ENCODE peak calls at places on chromosomes 1 and 21, in five cellular contexts. Z is tibial artery, O is A549, W is BJ, L is lower lobe of right lung. P is an unnamed sample.

GRCh38 chr1:229266832-229267500 is 3.9 kb upstream of the RAB4A start:
- DNase-seq in W (no peak), L (no peak), O (no peak), Z (no peak), P (no peak)

GRCh38 chr1:87399264-87399663 is 70.6 kb downstream of the LMO4 start:
- DNase-seq in Z (no peak), O (no peak), W (no peak), L (no peak), P (no peak)

GRCh38 chr1:22208973-22209378 is 66.1 kb upstream of the WNT4 start:
- DNase-seq in L (no peak), O (no peak), Z (no peak), W (no peak), P (no peak)

GRCh38 chr1:47508900-47509488 is 71.2 kb downstream of the FOXD2 start:
- DNase-seq in W (no peak), L (no peak), Z (no peak), O (no peak), P (no peak)

GRCh38 chr1:204292733-204293132 is 67.0 kb downstream of the PLEKHA6 start:
- DNase-seq in L (no peak), Z (no peak), O (no peak), W (no peak), P (no peak)

GRCh38 chr1:39491146-39491921 is at the start of gene BMP8A:
- DNase-seq in Z (peak; percentile 74), O (peak; percentile 56), L (peak; percentile 71), W (no peak), P (no peak)

GRCh38 chr1:153805042-153805745 is 30.0 kb downstream of the SLC27A3 start:
- DNase-seq in W (peak; percentile 41), O (peak; percentile 62), Z (peak; percentile 75), L (peak; percentile 67), P (peak; percentile 54)

GRCh38 chr21:46171996-46172862 is 12.0 kb downstream of the SPATC1L start:
- DNase-seq in L (no peak), O (no peak), W (no peak), Z (peak; percentile 53), P (no peak)

GRCh38 chr1:54610048-54610447 is 13.3 kb downstream of the FAM151A start:
- DNase-seq in Z (no peak), L (no peak), O (no peak), W (no peak), P (no peak)

GRCh38 chr1:93000751-93001175 is 39.5 kb upstream of the DIPK1A start:
- DNase-seq in L (no peak), Z (no peak), O (no peak), W (no peak), P (no peak)

GRCh38 chr21:34498623-34499022 is 13.4 kb downstream of the KCNE1 start:
- DNase-seq in L (no peak), O (no peak), Z (no peak), W (no peak), P (no peak)

GRCh38 chr1:230231739-230232075 is 164.7 kb downstream of the GALNT2 start:
- DNase-seq in Z (peak; percentile 90), L (peak; percentile 91), W (no peak), O (no peak), P (no peak)

GRCh38 chr1:198679535-198680173 is 40.8 kb downstream of the PTPRC start:
- DNase-seq in L (peak; percentile 44), Z (no peak), O (no peak), W (no peak), P (no peak)

GRCh38 chr1:941588-942383 is 17.3 kb downstream of the NOC2L start:
- DNase-seq in Z (peak; percentile 89), W (no peak), O (peak; percentile 90), L (peak; percentile 64), P (no peak)

GRCh38 chr21:42837421-42838211 is 41.7 kb downstream of the WDR4 start:
- DNase-seq in L (no peak), O (no peak), Z (no peak), W (no peak), P (no peak)

GRCh38 chr1:171644805-171645483 is 7.5 kb downstream of the MYOC start:
- DNase-seq in L (peak; percentile 64), O (peak; percentile 91), W (peak; percentile 55), Z (peak; percentile 91), P (peak; percentile 89)

GRCh38 chr1:114310771-114311251 is 157.1 kb upstream of the SYT6 start:
- DNase-seq in W (no peak), Z (no peak), L (no peak), O (no peak), P (no peak)

GRCh38 chr1:221435510-221435909 is 306.4 kb downstream of the DUSP10 start:
- DNase-seq in L (no peak), Z (no peak), O (peak; percentile 66), W (no peak), P (no peak)

GRCh38 chr21:41210405-41211040 is 42.6 kb downstream of the BACE2 start:
- DNase-seq in O (no peak), W (no peak), Z (no peak), L (no peak), P (no peak)

GRCh38 chr21:29231781-29232548 is 66.8 kb upstream of the BACH1 start:
- DNase-seq in L (no peak), W (no peak), Z (no peak), O (no peak), P (no peak)

GRCh38 chr1:10762875-10763274 is 33.6 kb downstream of the CASZ1 start:
- DNase-seq in W (no peak), O (no peak), Z (no peak), L (no peak), P (no peak)

GRCh38 chr1:239717097-239718051 is 331.0 kb downstream of the CHRM3 start:
- DNase-seq in W (no peak), L (no peak), Z (no peak), O (peak; percentile 8), P (no peak)

GRCh38 chr1:91791691-91792392 is 94.1 kb downstream of the TGFBR3 start:
- DNase-seq in O (no peak), W (no peak), L (no peak), Z (no peak), P (no peak)

GRCh38 chr1:1079408-1080121 is 5.5 kb upstream of the RNF223 start:
- DNase-seq in L (peak; percentile 85), W (peak; percentile 77), O (peak; percentile 92), Z (peak; percentile 78), P (peak; percentile 61)

GRCh38 chr1:160375788-160376524 is 9.1 kb downstream of the NHLH1 start:
- DNase-seq in Z (no peak), O (no peak), L (no peak), W (no peak), P (no peak)

GRCh38 chr1:12600880-12601633 is 17.0 kb downstream of the DHRS3 start:
- DNase-seq in W (no peak), L (no peak), Z (peak; percentile 79), O (peak; percentile 75), P (no peak)

GRCh38 chr1:2258996-2259395 is 30.9 kb downstream of the SKI start:
- DNase-seq in W (no peak), O (no peak), L (no peak), Z (no peak), P (no peak)

GRCh38 chr1:89553195-89553584 is 28.6 kb downstream of the LRRC8B start:
- DNase-seq in O (no peak), Z (no peak), L (no peak), W (no peak), P (no peak)

GRCh38 chr1:152768847-152769533 is 6.0 kb upstream of the LCE1F start:
- DNase-seq in O (no peak), Z (no peak), L (no peak), W (no peak), P (no peak)

GRCh38 chr1:17630048-17630830 is 90.7 kb downstream of the ARHGEF10L start:
- DNase-seq in Z (peak; percentile 96), L (peak; percentile 81), O (no peak), W (no peak), P (no peak)

DNA sequence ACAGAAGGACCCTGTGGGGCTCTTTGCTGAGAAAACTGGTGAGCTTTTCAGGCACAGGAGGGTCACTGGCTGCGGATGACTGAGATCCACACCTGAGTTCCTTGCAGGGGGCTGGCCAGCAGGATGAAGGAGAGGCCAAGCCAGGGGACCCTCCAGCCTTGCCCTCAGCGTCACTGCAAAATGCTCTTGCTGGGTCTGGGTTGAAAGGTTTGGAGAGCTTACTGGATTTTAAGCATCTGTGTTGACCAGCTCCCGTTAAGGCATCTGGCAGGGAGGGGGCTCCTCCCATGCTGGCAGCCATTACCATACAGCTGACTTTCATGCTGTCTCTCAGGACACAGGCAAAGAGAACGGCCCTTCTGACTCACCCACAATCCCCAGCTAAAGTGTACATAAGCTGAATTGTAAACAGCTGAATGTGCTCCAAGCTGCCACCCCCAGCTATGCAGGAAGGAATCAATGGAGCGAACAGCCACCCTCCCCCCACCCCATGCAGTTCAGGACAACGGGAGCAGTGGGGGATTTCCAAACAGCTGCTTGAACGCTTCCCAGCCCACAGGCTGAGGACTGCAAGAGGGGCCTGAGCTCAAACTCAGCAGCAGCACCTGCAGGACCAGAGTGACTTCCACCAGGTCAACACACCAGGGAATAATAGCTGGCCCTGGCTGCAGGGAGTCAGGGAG is 21.3 kb upstream of the A3GALT2 start:
- DNase-seq in O (peak; percentile 89), L (no peak), W (peak; percentile 88), Z (peak; percentile 93), P (peak; percentile 96)
- H3K4me3 ChIP-seq in O (peak overlapping the region; percentile 30), L (peak overlapping the region; percentile 27), W (no peak overlapping the region), Z (peak overlapping the region; percentile 46), P (peak overlapping the region; percentile 18)

GRCh38 chr1:42953182-42954180 is 5.2 kb downstream of the SLC2A1 start:
- DNase-seq in W (no peak), L (no peak), O (peak; percentile 2), Z (no peak), P (no peak)
- TF ChIP-seq CTCF in W (no peak), L (no peak), O (no peak), Z (no peak), P (no peak)

GRCh38 chr1:13770769-13771168 is 70.8 kb downstream of the PRDM2 start:
- DNase-seq in W (no peak), Z (no peak), L (no peak), O (no peak), P (no peak)

GRCh38 chr1:13772271-13772670 is 72.3 kb downstream of the PRDM2 start:
- DNase-seq in O (no peak), W (no peak), L (no peak), Z (no peak), P (no peak)

GRCh38 chr1:13769830-13770229 is 69.8 kb downstream of the PRDM2 start:
- DNase-seq in W (no peak), Z (no peak), O (no peak), L (no peak), P (no peak)

GRCh38 chr1:13774121-13774520 is 74.1 kb downstream of the PRDM2 start:
- DNase-seq in L (no peak), Z (no peak), O (no peak), W (no peak), P (no peak)

GRCh38 chr1:13771745-13772144 is 71.8 kb downstream of the PRDM2 start:
- DNase-seq in O (no peak), Z (no peak), L (no peak), W (no peak), P (no peak)
- H3K4me3 ChIP-seq in O (no peak overlapping the region), Z (no peak overlapping the region), L (no peak overlapping the region), W (no peak overlapping the region), P (no peak overlapping the region)

GRCh38 chr1:209895709-209896108 is 42.3 kb upstream of the SYT14 start:
- DNase-seq in L (no peak), O (no peak), Z (no peak), W (no peak), P (no peak)

GRCh38 chr1:209896346-209896745 is 41.7 kb upstream of the SYT14 start:
- DNase-seq in L (no peak), Z (no peak), W (no peak), O (no peak), P (no peak)

GRCh38 chr1:209900734-209901133 is 37.3 kb upstream of the SYT14 start:
- DNase-seq in L (no peak), Z (no peak), W (no peak), O (no peak), P (no peak)

GRCh38 chr1:209899948-209900347 is 38.1 kb upstream of the SYT14 start:
- DNase-seq in Z (no peak), W (no peak), O (peak; percentile 31), L (no peak), P (no peak)
- TF ChIP-seq CTCF in Z (no peak), W (peak; percentile 35), O (peak; percentile 8), L (no peak), P (peak; percentile 64)

P was measured in HFF-Myc.